ENCODE peak calls at places on chromosomes 7 and 10, in four cellular contexts. Y, N, V and R are unnamed samples. For H3K4me1 and H3K9me3, the result is how much of the 10 kb centered on the place peaks cover.

GRCh38 chr10:72875250-72876055 is 18.1 kb upstream of the OIT3 start:
- DNase-seq in Y (no peak), N (no peak), V (no peak), R (no peak)

GRCh38 chr10:97939446-97939990 is 89.9 kb downstream of the GOLGA7B start:
- DNase-seq in Y (no peak), N (no peak), V (no peak), R (no peak)

GRCh38 chr7:104973909-104974415 is 40.0 kb upstream of the KMT2E start:
- DNase-seq in Y (no peak), N (no peak), V (no peak), R (no peak)

GRCh38 chr10:119408969-119409371 is 133.5 kb downstream of the RGS10 start:
- DNase-seq in Y (no peak), N (no peak), V (no peak), R (no peak)

GRCh38 chr10:94006591-94007550 is 13.1 kb downstream of the PLCE1 start:
- DNase-seq in Y (no peak), N (no peak), V (no peak), R (no peak)

GRCh38 chr10:133481657-133482056 is 27.9 kb downstream of the SCART1 start:
- DNase-seq in Y (no peak), N (no peak), V (peak), R (no peak)

GRCh38 chr10:102643346-102644065 is 773 bp upstream of the TRIM8 start:
- DNase-seq in Y (peak), N (peak), V (peak), R (peak)

GRCh38 chr10:77857272-77857671 is 69.3 kb downstream of the DLG5 start:
- DNase-seq in Y (peak), N (no peak), V (no peak), R (no peak)

GRCh38 chr10:67794909-67795460 is 43.0 kb downstream of the DNAJC12 start:
- DNase-seq in Y (no peak), N (no peak), V (no peak), R (no peak)

GRCh38 chr10:121841862-121842261 is 86.0 kb downstream of the ATE1 start:
- DNase-seq in Y (no peak), N (no peak), V (no peak), R (no peak)

GRCh38 chr10:103960103-103960502 is 6.8 kb upstream of the SLK start:
- DNase-seq in Y (no peak), N (no peak), V (no peak), R (no peak)

GRCh38 chr10:16116404-16117304 is 256.3 kb upstream of the MINDY3 start:
- DNase-seq in Y (no peak), N (peak), V (no peak), R (no peak)

GRCh38 chr7:143492043-143492471 is 14.4 kb downstream of the TAS2R41 start:
- DNase-seq in Y (no peak), N (no peak), V (no peak), R (no peak)

GRCh38 chr10:132129431-132129830 is 57.3 kb upstream of the DPYSL4 start:
- DNase-seq in Y (no peak), N (no peak), V (peak), R (no peak)

GRCh38 chr7:122887848-122888247 is 1.6 kb upstream of the CADPS2 start:
- DNase-seq in Y (no peak), N (no peak), V (no peak), R (no peak)

GRCh38 chr7:132255898-132256297 is 320.4 kb downstream of the PLXNA4 start:
- DNase-seq in Y (peak), N (peak), V (no peak), R (no peak)

GRCh38 chr7:141631525-141631924 is 70.4 kb downstream of the DENND11 start:
- DNase-seq in Y (no peak), N (no peak), V (no peak), R (no peak)

GRCh38 chr7:150993511-150993910 is 2.7 kb downstream of the NOS3 start:
- DNase-seq in Y (peak), N (peak), V (no peak), R (no peak)

GRCh38 chr7:123538189-123538714 is 3.9 kb upstream of the IQUB start:
- DNase-seq in Y (no peak), N (no peak), V (no peak), R (no peak)

GRCh38 chr10:1736972-1737221 is 428 bp downstream of the ADARB2 start:
- DNase-seq in Y (no peak), N (no peak), V (peak), R (no peak)

GRCh38 chr7:113774182-113774807 is 144.5 kb downstream of the PPP1R3A start:
- DNase-seq in Y (no peak), N (peak), V (no peak), R (no peak)

GRCh38 chr7:66859794-66860645 is 61.0 kb upstream of the TMEM248 start:
- DNase-seq in Y (no peak), N (peak), V (no peak), R (no peak)

GRCh38 chr10:73044378-73045285 is 52.0 kb downstream of the P4HA1 start:
- DNase-seq in Y (no peak), N (no peak), V (no peak), R (no peak)

GRCh38 chr10:122786269-122786668 is 59.4 kb downstream of the CUZD1 start:
- DNase-seq in Y (no peak), N (no peak), V (no peak), R (no peak)

GRCh38 chr10:95406651-95407280 is 116.0 kb upstream of the PDLIM1 start:
- DNase-seq in Y (peak), N (peak), V (no peak), R (no peak)

GRCh38 chr10:59006511-59007306 is 169.7 kb upstream of the PHYHIPL start:
- DNase-seq in Y (peak), N (peak), V (no peak), R (no peak)

GRCh38 chr7:151754142-151754590 is 122.7 kb downstream of the PRKAG2 start:
- DNase-seq in Y (peak), N (peak), V (peak), R (no peak)

GRCh38 chr7:50358306-50358705 is 53.8 kb downstream of the IKZF1 start:
- DNase-seq in Y (no peak), N (no peak), V (no peak), R (no peak)
- H3K4me1 ChIP-seq in Y (under half), N (under half), V (under half), R (half or more)

GRCh38 chr7:28986723-28987122 is 28.6 kb upstream of the TRIL start:
- DNase-seq in Y (no peak), N (no peak), V (no peak), R (no peak)
- H3K4me3 ChIP-seq in Y (no peak), N (no peak), V (no peak), R (no peak)

GRCh38 chr10:128710795-128711183 is 584.6 kb upstream of the MKI67 start:
- DNase-seq in Y (no peak), N (no peak), V (no peak), R (no peak)
- H3K9me3 ChIP-seq in Y (under half), N (under half), V (under half), R (under half)

GRCh38 chr10:45439873-45440272 is 65.9 kb downstream of the ALOX5 start:
- DNase-seq in Y (peak), N (no peak), V (no peak), R (no peak)

GRCh38 chr10:45439365-45439764 is 65.3 kb downstream of the ALOX5 start:
- DNase-seq in Y (no peak), N (no peak), V (no peak), R (no peak)

GRCh38 chr10:45440511-45441062 is 66.6 kb downstream of the ALOX5 start:
- DNase-seq in Y (peak), N (no peak), V (no peak), R (no peak)

GRCh38 chr10:45438457-45439090 is 64.6 kb downstream of the ALOX5 start:
- DNase-seq in Y (no peak), N (no peak), V (no peak), R (no peak)

DNA sequence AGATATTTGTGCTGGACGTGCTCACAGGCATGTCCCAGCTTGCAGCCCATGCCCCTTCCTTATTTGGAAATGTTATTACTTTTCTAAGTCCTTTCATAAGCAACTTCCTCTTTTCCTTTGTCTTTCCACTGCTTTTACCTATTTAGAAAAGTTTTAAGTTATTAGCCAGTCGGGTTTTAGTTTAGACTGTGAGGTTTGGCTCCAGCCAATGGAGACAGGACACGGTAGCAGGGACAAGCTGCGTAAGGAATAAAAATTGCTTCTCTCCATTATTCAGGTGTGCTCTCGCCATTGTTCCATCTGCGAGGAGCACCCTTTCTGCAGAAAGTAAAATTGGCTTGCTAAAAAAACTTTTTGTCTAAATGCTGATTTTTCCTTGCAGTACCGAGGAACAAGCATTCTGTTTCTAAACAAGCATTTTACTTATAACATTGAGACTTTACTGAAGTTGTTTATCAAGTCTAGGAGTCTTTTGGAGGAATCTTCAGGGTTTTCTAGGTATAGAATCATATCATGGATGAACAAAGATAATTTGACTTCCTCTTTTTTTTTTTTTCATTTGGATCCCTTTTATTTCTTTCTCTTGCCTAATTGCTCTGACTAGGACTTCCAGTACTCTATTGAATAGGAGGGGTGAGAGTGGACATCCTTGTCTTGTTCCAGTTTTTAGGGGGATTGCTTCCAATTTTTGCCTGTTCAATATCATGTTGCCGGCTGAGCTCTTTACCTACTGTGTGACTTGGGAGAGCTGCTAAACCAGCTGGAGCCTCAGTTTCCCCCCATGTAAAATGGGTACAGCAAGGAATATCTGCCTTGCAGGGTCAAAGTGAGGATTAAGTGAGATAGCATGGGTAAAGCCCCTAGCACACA is 63.8 kb downstream of the ALOX5 start:
- DNase-seq in Y (no peak), N (no peak), V (no peak), R (no peak)
- H3K4me1 ChIP-seq in Y (under half), N (under half), V (under half), R (under half)

DNA sequence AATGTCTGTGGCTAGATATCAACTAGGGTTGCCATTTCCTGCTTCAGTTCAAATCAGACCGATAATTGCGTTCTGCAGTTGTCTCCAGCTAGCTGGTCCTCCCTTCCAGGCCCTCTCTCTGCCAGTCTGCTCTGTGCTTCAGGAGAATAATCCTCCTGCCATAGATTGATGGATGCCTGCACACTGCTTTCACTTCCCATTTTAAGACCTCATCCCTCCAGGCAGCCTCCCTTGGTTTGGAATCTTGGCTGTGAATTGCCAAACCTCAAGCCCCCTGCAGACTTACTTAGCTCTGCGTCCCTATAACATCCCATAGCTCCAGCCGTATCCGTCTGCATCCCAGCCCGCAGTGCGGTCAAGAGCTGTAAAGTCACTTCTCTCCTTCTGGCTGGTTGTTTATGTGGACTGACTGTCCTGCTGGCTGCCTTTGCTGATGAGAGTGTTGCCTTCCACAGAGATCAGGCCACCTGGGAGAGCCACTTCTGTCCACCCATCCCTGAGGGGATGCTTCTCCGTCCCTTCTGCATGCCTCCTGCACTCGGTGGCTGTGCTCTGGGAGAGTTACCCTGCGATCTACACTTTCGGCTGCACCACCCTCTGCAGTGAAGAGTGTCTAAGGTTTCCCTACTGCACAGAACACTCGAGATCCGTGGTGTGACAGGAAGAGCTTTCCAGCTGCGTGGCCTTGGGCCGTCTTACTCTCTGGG is 22.4 kb upstream of the KLF6 start:
- DNase-seq in Y (no peak), N (no peak), V (no peak), R (no peak)
- H3K4me3 ChIP-seq in Y (no peak), N (no peak), V (no peak), R (no peak)

GRCh38 chr7:158325530-158326381 is 261.9 kb downstream of the PTPRN2 start:
- DNase-seq in Y (peak), N (no peak), V (no peak), R (no peak)
- H3K9me3 ChIP-seq in Y (under half), N (under half), V (under half), R (under half)